ENCODE peak calls at places on chromosome 19, in seven cellular contexts. X, N, S, D, T, Z and M are unnamed samples.

GRCh38 chr19:36149673-36150406 is 2.4 kb downstream of the COX7A1 start:
- DNase-seq in X (no peak), N (no peak), S (no peak), D (no peak), T (no peak), Z (no peak), M (no peak)

GRCh38 chr19:13036366-13036976 is 41.2 kb downstream of the NFIX start:
- DNase-seq in X (no peak), N (no peak), S (no peak), D (no peak), T (no peak), Z (no peak), M (no peak)

GRCh38 chr19:58571575-58571947 is 1.6 kb downstream of the MZF1 start:
- DNase-seq in X (no peak), N (no peak), S (no peak), D (no peak), T (peak; percentile 19), Z (no peak), M (no peak)

GRCh38 chr19:38665950-38666661 is 18.7 kb downstream of the ACTN4 start:
- DNase-seq in X (no peak), N (no peak), S (no peak), D (peak; percentile 65), T (no peak), Z (no peak), M (no peak)

GRCh38 chr19:12858041-12858928 is 20.0 kb downstream of the MAST1 start:
- DNase-seq in X (no peak), N (no peak), S (no peak), D (no peak), T (no peak), Z (no peak), M (no peak)

GRCh38 chr19:37218592-37218935 is 550 bp downstream of the ZNF383 start:
- DNase-seq in X (no peak), N (no peak), S (no peak), D (no peak), T (peak; percentile 32), Z (no peak), M (no peak)

GRCh38 chr19:15123900-15124299 is 16.7 kb downstream of the SYDE1 start:
- DNase-seq in X (no peak), N (no peak), S (no peak), D (no peak), T (no peak), Z (no peak), M (no peak)

GRCh38 chr19:42634409-42635232 is 39.9 kb upstream of the CEACAM8 start:
- DNase-seq in X (no peak), N (no peak), S (no peak), D (peak; percentile 22), T (peak; percentile 58), Z (peak; percentile 42), M (no peak)

GRCh38 chr19:49875801-49876421 is 1.2 kb downstream of the AKT1S1 start:
- DNase-seq in X (no peak), N (peak; percentile 53), S (peak; percentile 50), D (peak; percentile 55), T (peak; percentile 64), Z (peak; percentile 26), M (no peak)

GRCh38 chr19:13906525-13906904 is 514 bp downstream of the CC2D1A start:
- DNase-seq in X (no peak), N (no peak), S (no peak), D (no peak), T (peak; percentile 42), Z (no peak), M (no peak)

GRCh38 chr19:40754611-40755247 is 3.7 kb downstream of the SNRPA start:
- DNase-seq in X (no peak), N (no peak), S (no peak), D (no peak), T (no peak), Z (no peak), M (no peak)

GRCh38 chr19:29154163-29154562 is 58.8 kb downstream of the UQCRFS1 start:
- DNase-seq in X (no peak), N (no peak), S (no peak), D (no peak), T (no peak), Z (no peak), M (no peak)

GRCh38 chr19:11881151-11881800 is 6.3 kb upstream of the ZNF69 start:
- DNase-seq in X (peak; percentile 27), N (peak; percentile 25), S (peak; percentile 43), D (peak; percentile 67), T (peak; percentile 77), Z (peak; percentile 70), M (no peak)

GRCh38 chr19:4650159-4650558 is 10.8 kb downstream of the TNFAIP8L1 start:
- DNase-seq in X (no peak), N (no peak), S (no peak), D (no peak), T (no peak), Z (no peak), M (no peak)

GRCh38 chr19:52880895-52881389 is 16.5 kb downstream of the ZNF320 start:
- DNase-seq in X (no peak), N (no peak), S (no peak), D (no peak), T (no peak), Z (no peak), M (no peak)

GRCh38 chr19:57233207-57233606 is 2.4 kb downstream of the AURKC start:
- DNase-seq in X (no peak), N (no peak), S (no peak), D (no peak), T (no peak), Z (peak; percentile 47), M (no peak)

GRCh38 chr19:6417713-6418561 is 6.7 kb downstream of the KHSRP start:
- DNase-seq in X (no peak), N (no peak), S (no peak), D (no peak), T (no peak), Z (no peak), M (no peak)

GRCh38 chr19:16571689-16572331 is 405 bp downstream of the SLC35E1 start:
- DNase-seq in X (no peak), N (no peak), S (no peak), D (no peak), T (peak; percentile 65), Z (no peak), M (no peak)

GRCh38 chr19:38303517-38304351 is at the start of gene C19orf33:
- DNase-seq in X (no peak), N (no peak), S (no peak), D (no peak), T (no peak), Z (no peak), M (no peak)

GRCh38 chr19:15379996-15380647 is 535 bp upstream of the AKAP8 start:
- DNase-seq in X (no peak), N (no peak), S (no peak), D (no peak), T (no peak), Z (peak; percentile 60), M (no peak)

GRCh38 chr19:48844472-48844871 is 8.2 kb upstream of the HSD17B14 start:
- DNase-seq in X (no peak), N (no peak), S (no peak), D (no peak), T (no peak), Z (no peak), M (no peak)

GRCh38 chr19:44341794-44342193 is 14.7 kb downstream of the ZNF112 start:
- DNase-seq in X (no peak), N (no peak), S (no peak), D (no peak), T (no peak), Z (no peak), M (no peak)

GRCh38 chr19:5953034-5953589 is 24.8 kb downstream of the RANBP3 start:
- DNase-seq in X (no peak), N (no peak), S (no peak), D (no peak), T (no peak), Z (no peak), M (no peak)

GRCh38 chr19:48741222-48741999 is 1.0 kb upstream of the RASIP1 start:
- DNase-seq in X (no peak), N (no peak), S (no peak), D (no peak), T (peak; percentile 54), Z (no peak), M (no peak)

GRCh38 chr19:12891553-12892021 is 627 bp downstream of the GCDH start:
- DNase-seq in X (no peak), N (no peak), S (no peak), D (no peak), T (no peak), Z (no peak), M (no peak)

GRCh38 chr19:2902590-2903218 is 2.0 kb downstream of the ZNF57 start:
- DNase-seq in X (no peak), N (no peak), S (no peak), D (no peak), T (no peak), Z (no peak), M (no peak)

GRCh38 chr19:51507640-51508058 is 6.0 kb upstream of the SIGLEC12 start:
- DNase-seq in X (no peak), N (no peak), S (no peak), D (no peak), T (no peak), Z (no peak), M (no peak)

GRCh38 chr19:16593181-16593580 is 21.0 kb upstream of the SLC35E1 start:
- DNase-seq in X (no peak), N (no peak), S (no peak), D (no peak), T (no peak), Z (no peak), M (no peak)

GRCh38 chr19:38617764-38618589 is at the start of gene MAP4K1:
- DNase-seq in X (no peak), N (peak; percentile 30), S (peak; percentile 49), D (no peak), T (peak; percentile 85), Z (peak; percentile 58), M (peak; percentile 54)

GRCh38 chr19:19655051-19655594 is 8.4 kb downstream of the ATP13A1 start:
- DNase-seq in X (no peak), N (no peak), S (no peak), D (no peak), T (no peak), Z (no peak), M (no peak)

GRCh38 chr19:19387108-19387507 is 18.4 kb upstream of the GATAD2A start:
- DNase-seq in X (no peak), N (no peak), S (no peak), D (no peak), T (no peak), Z (no peak), M (no peak)

GRCh38 chr19:45423589-45424190 is at the start of gene ERCC1:
- DNase-seq in X (no peak), N (peak; percentile 60), S (peak; percentile 66), D (peak; percentile 91), T (peak; percentile 95), Z (peak; percentile 90), M (peak; percentile 82)

GRCh38 chr19:2166741-2167738 is 3.3 kb downstream of the DOT1L start:
- DNase-seq in X (no peak), N (no peak), S (no peak), D (peak; percentile 61), T (no peak), Z (no peak), M (no peak)

GRCh38 chr19:47767349-47767748 is 11.2 kb upstream of the SELENOW start:
- DNase-seq in X (no peak), N (no peak), S (no peak), D (no peak), T (no peak), Z (no peak), M (no peak)

GRCh38 chr19:58166268-58166667 is 15.7 kb upstream of the ZNF329 start:
- DNase-seq in X (no peak), N (no peak), S (no peak), D (no peak), T (no peak), Z (no peak), M (no peak)

GRCh38 chr19:19464339-19465098 is 50.8 kb downstream of the TSSK6 start:
- DNase-seq in X (no peak), N (no peak), S (no peak), D (no peak), T (no peak), Z (no peak), M (no peak)

GRCh38 chr19:29858000-29858596 is 46.3 kb downstream of the CCNE1 start:
- DNase-seq in X (no peak), N (no peak), S (peak; percentile 19), D (no peak), T (peak; percentile 54), Z (peak; percentile 11), M (no peak)

GRCh38 chr19:6772866-6773322 is 386 bp downstream of the VAV1 start:
- DNase-seq in X (no peak), N (no peak), S (no peak), D (no peak), T (no peak), Z (no peak), M (no peak)